ENCODE peak calls at places on chromosomes 11 and 22, in four cellular contexts. V is mammary epithelial cell, A is brain microvascular endothelial cell, T is ureter. E is an unnamed sample.

GRCh38 chr11:110908401-110909106 is 196.3 kb upstream of the ARHGAP20 start:
- DNase-seq in A (peak), T (no peak), V (peak), E (peak)

GRCh38 chr11:20011294-20011951 is 148.9 kb downstream of the DBX1 start:
- DNase-seq in V (peak), T (no peak), A (no peak), E (peak)

GRCh38 chr11:44617671-44618461 is 52.4 kb downstream of the CD82 start:
- DNase-seq in V (no peak), T (no peak), A (no peak), E (no peak)

GRCh38 chr11:71988050-71988449 is 10.7 kb upstream of the IL18BP start:
- DNase-seq in V (no peak), A (peak), T (no peak), E (no peak)

GRCh38 chr11:6579681-6580080 is 23.7 kb downstream of the RRP8 start:
- DNase-seq in A (no peak), V (no peak), T (no peak), E (no peak)

GRCh38 chr22:37192232-37192631 is 4.2 kb upstream of the C1QTNF6 start:
- DNase-seq in V (no peak), T (no peak), A (no peak), E (no peak)

GRCh38 chr22:40818192-40818746 is 877 bp downstream of the SLC25A17 start:
- DNase-seq in T (no peak), V (no peak), A (no peak), E (no peak)

GRCh38 chr11:69355346-69355940 is 61.5 kb downstream of the MYEOV start:
- DNase-seq in T (peak), A (no peak), V (no peak), E (no peak)

GRCh38 chr11:35050596-35050995 is 88.4 kb upstream of the CD44 start:
- DNase-seq in T (no peak), V (no peak), A (no peak), E (no peak)

GRCh38 chr22:47465222-47465621 is 702.8 kb downstream of the TBC1D22A start:
- DNase-seq in V (no peak), T (no peak), A (no peak), E (no peak)

E was measured in bronchial epithelial cell.